ENCODE peak calls at places on chromosomes 11 and 22, in six cellular contexts. M, J, H, W, I and A are unnamed samples.

GRCh38 chr22:37394341-37394740 is 32.9 kb downstream of the ELFN2 start:
- DNase-seq in M (no peak), J (no peak), H (no peak), W (no peak), I (no peak), A (no peak)

GRCh38 chr11:67271548-67272284 is 5.4 kb downstream of the GRK2 start:
- DNase-seq in M (no peak), J (no peak), H (no peak), W (peak; percentile 50), I (no peak), A (no peak)

GRCh38 chr11:47408598-47409439 is 429 bp downstream of the SLC39A13 start:
- DNase-seq in M (no peak), J (no peak), H (no peak), W (no peak), I (no peak), A (no peak)

GRCh38 chr11:9760180-9760550 is 96.3 kb downstream of the SWAP70 start:
- DNase-seq in M (no peak), J (peak; percentile 82), H (no peak), W (no peak), I (no peak), A (no peak)

GRCh38 chr11:112581747-112582146 is 321.1 kb upstream of the PLET1 start:
- DNase-seq in M (no peak), J (no peak), H (no peak), W (no peak), I (no peak), A (no peak)

GRCh38 chr11:32032478-32032877 is 58.4 kb upstream of the RCN1 start:
- DNase-seq in M (no peak), J (no peak), H (no peak), W (no peak), I (no peak), A (no peak)

GRCh38 chr22:25409240-25409639 is 155.2 kb upstream of the GRK3 start:
- DNase-seq in M (no peak), J (no peak), H (no peak), W (no peak), I (no peak), A (no peak)

GRCh38 chr11:57181678-57182305 is at the start of gene LRRC55:
- DNase-seq in M (no peak), J (no peak), H (no peak), W (no peak), I (no peak), A (no peak)

GRCh38 chr11:61626580-61627380 is 45.9 kb upstream of the SYT7 start:
- DNase-seq in M (no peak), J (no peak), H (no peak), W (no peak), I (no peak), A (peak; percentile 78)

GRCh38 chr22:21455334-21456089 is 11.7 kb upstream of the TMEM191C start:
- DNase-seq in M (no peak), J (no peak), H (no peak), W (no peak), I (no peak), A (no peak)

GRCh38 chr11:44638032-44638431 is 72.6 kb downstream of the CD82 start:
- DNase-seq in M (no peak), J (no peak), H (no peak), W (no peak), I (no peak), A (no peak)

GRCh38 chr11:92297551-92298237 is 73.1 kb downstream of the FAT3 start:
- DNase-seq in M (no peak), J (no peak), H (no peak), W (no peak), I (no peak), A (no peak)

GRCh38 chr11:106477776-106478175 is 400.3 kb downstream of the AASDHPPT start:
- DNase-seq in M (no peak), J (no peak), H (no peak), W (no peak), I (no peak), A (no peak)

GRCh38 chr11:1128333-1129142 is 29.2 kb upstream of the MUC5AC start:
- DNase-seq in M (no peak), J (no peak), H (no peak), W (no peak), I (no peak), A (no peak)

GRCh38 chr11:58567889-58568512 is 7.7 kb downstream of the LPXN start:
- DNase-seq in M (peak; percentile 75), J (no peak), H (peak; percentile 58), W (peak; percentile 60), I (no peak), A (no peak)

GRCh38 chr11:114796954-114797721 is 118.8 kb downstream of the NXPE2 start:
- DNase-seq in M (no peak), J (no peak), H (no peak), W (no peak), I (no peak), A (no peak)

GRCh38 chr11:57446055-57446454 is 14.3 kb upstream of the RTN4RL2 start:
- DNase-seq in M (no peak), J (no peak), H (no peak), W (no peak), I (no peak), A (no peak)

GRCh38 chr11:43904737-43905515 is 24.3 kb downstream of the ALKBH3 start:
- DNase-seq in M (no peak), J (no peak), H (no peak), W (no peak), I (no peak), A (no peak)

GRCh38 chr11:19433791-19434190 is 193.0 kb upstream of the E2F8 start:
- DNase-seq in M (no peak), J (no peak), H (no peak), W (no peak), I (no peak), A (no peak)

GRCh38 chr11:19407692-19408091 is 166.9 kb upstream of the E2F8 start:
- DNase-seq in M (no peak), J (no peak), H (no peak), W (no peak), I (no peak), A (no peak)

GRCh38 chr11:47390084-47390760 is 11.9 kb upstream of the SPI1 start:
- DNase-seq in M (no peak), J (no peak), H (no peak), W (no peak), I (no peak), A (no peak)

GRCh38 chr11:117933930-117934329 is 4.7 kb upstream of the TMPRSS13 start:
- DNase-seq in M (no peak), J (no peak), H (no peak), W (no peak), I (no peak), A (no peak)

GRCh38 chr11:95734009-95734572 is 55.5 kb downstream of the FAM76B start:
- DNase-seq in M (no peak), J (no peak), H (no peak), W (no peak), I (no peak), A (no peak)

GRCh38 chr11:95790933-95791247 is 592 bp downstream of the CEP57 start:
- DNase-seq in M (no peak), J (no peak), H (peak; percentile 60), W (peak; percentile 28), I (peak; percentile 6), A (no peak)

GRCh38 chr22:44554411-44554810 is 56.4 kb upstream of the RTL6 start:
- DNase-seq in M (no peak), J (no peak), H (no peak), W (no peak), I (no peak), A (no peak)